ENCODE peak calls at places on chromosomes 2 and 18, in five cellular contexts. One of them, this sample, is unnamed.

GRCh38 chr2:111116843-111117665 is 3.7 kb upstream of the BCL2L11 start:
- DNase-seq in GF-D8: peak; percentile 45
- DNase-seq in Right ventricle myocardium inferior: peak; percentile 80
- DNase-seq in GM12864: no peak
- DNase-seq in activated CD4-positive, alpha-beta T cell treated with anti-CD3 and anti-CD28 coated beads, Interleukin-2, amount 50 U/mL, for 1 hour: peak; percentile 61
- DNase-seq in this sample: peak; percentile 67

GRCh38 chr2:205051417-205051816 is 506.1 kb downstream of the PARD3B start:
- DNase-seq in activated CD4-positive, alpha-beta T cell treated with anti-CD3 and anti-CD28 coated beads, Interleukin-2, amount 50 U/mL, for 1 hour: no peak
- DNase-seq in GF-D8: no peak
- DNase-seq in Right ventricle myocardium inferior: no peak
- DNase-seq in GM12864: no peak
- DNase-seq in this sample: no peak

GRCh38 chr2:144404621-144405312 is 115.2 kb downstream of the ZEB2 start:
- DNase-seq in GM12864: no peak
- DNase-seq in GF-D8: no peak
- DNase-seq in activated CD4-positive, alpha-beta T cell treated with anti-CD3 and anti-CD28 coated beads, Interleukin-2, amount 50 U/mL, for 1 hour: no peak
- DNase-seq in Right ventricle myocardium inferior: no peak
- DNase-seq in this sample: no peak

GRCh38 chr2:54956392-54956722 is 93.9 kb downstream of the RTN4 start:
- DNase-seq in GM12864: no peak
- DNase-seq in activated CD4-positive, alpha-beta T cell treated with anti-CD3 and anti-CD28 coated beads, Interleukin-2, amount 50 U/mL, for 1 hour: no peak
- DNase-seq in GF-D8: no peak
- DNase-seq in Right ventricle myocardium inferior: no peak
- DNase-seq in this sample: no peak

GRCh38 chr18:9742588-9743131 is 34.6 kb downstream of the RAB31 start:
- DNase-seq in GM12864: no peak
- DNase-seq in GF-D8: peak; percentile 56
- DNase-seq in activated CD4-positive, alpha-beta T cell treated with anti-CD3 and anti-CD28 coated beads, Interleukin-2, amount 50 U/mL, for 1 hour: no peak
- DNase-seq in Right ventricle myocardium inferior: no peak
- DNase-seq in this sample: no peak

GRCh38 chr2:99757715-99758114 is 267.9 kb upstream of the REV1 start:
- DNase-seq in GF-D8: no peak
- DNase-seq in activated CD4-positive, alpha-beta T cell treated with anti-CD3 and anti-CD28 coated beads, Interleukin-2, amount 50 U/mL, for 1 hour: no peak
- DNase-seq in GM12864: no peak
- DNase-seq in Right ventricle myocardium inferior: no peak
- DNase-seq in this sample: no peak

GRCh38 chr18:3124822-3125221 is 94.9 kb downstream of the MYOM1 start:
- DNase-seq in activated CD4-positive, alpha-beta T cell treated with anti-CD3 and anti-CD28 coated beads, Interleukin-2, amount 50 U/mL, for 1 hour: no peak
- DNase-seq in Right ventricle myocardium inferior: no peak
- DNase-seq in GM12864: no peak
- DNase-seq in GF-D8: no peak
- DNase-seq in this sample: no peak

GRCh38 chr18:45106331-45106774 is 425.7 kb downstream of the SETBP1 start:
- DNase-seq in GF-D8: peak; percentile 98
- DNase-seq in GM12864: peak; percentile 88
- DNase-seq in Right ventricle myocardium inferior: no peak
- DNase-seq in activated CD4-positive, alpha-beta T cell treated with anti-CD3 and anti-CD28 coated beads, Interleukin-2, amount 50 U/mL, for 1 hour: no peak
- DNase-seq in this sample: no peak

This sample was measured in naive thymus-derived CD4-positive, alpha-beta T cell.